ENCODE peak calls at places on chromosomes 2 and 18, in five cellular contexts. G, U, Z, K and S are unnamed samples.

GRCh38 chr18:58942486-58942885 is 77.8 kb downstream of the ZNF532 start:
- DNase-seq in K (no peak), G (no peak), Z (no peak), U (no peak), S (no peak)

GRCh38 chr2:171271380-171271779 is 110.7 kb upstream of the TLK1 start:
- DNase-seq in K (no peak), G (peak; percentile 14), U (no peak), Z (no peak), S (no peak)

GRCh38 chr2:8214221-8214620 is 467.6 kb upstream of the ID2 start:
- DNase-seq in U (no peak), Z (no peak), G (no peak), K (no peak), S (no peak)

GRCh38 chr2:190137561-190137960 is 75.0 kb upstream of the MSTN start:
- DNase-seq in K (no peak), Z (no peak), G (no peak), U (no peak), S (no peak)

GRCh38 chr2:4780679-4781078 is 911.5 kb upstream of the SOX11 start:
- DNase-seq in Z (no peak), U (no peak), K (no peak), G (no peak), S (no peak)

GRCh38 chr2:9315280-9315847 is 108.0 kb downstream of the ITGB1BP1 start:
- DNase-seq in Z (no peak), U (no peak), G (peak; percentile 73), K (no peak), S (no peak)

GRCh38 chr2:181955010-181955409 is 30.6 kb upstream of the PPP1R1C start:
- DNase-seq in G (peak; percentile 73), U (peak; percentile 16), Z (no peak), K (no peak), S (no peak)

GRCh38 chr2:55162284-55163006 is 69.6 kb downstream of the CLHC1 start:
- DNase-seq in G (no peak), U (no peak), Z (no peak), K (no peak), S (no peak)

GRCh38 chr18:48563027-48563426 is 24.2 kb downstream of the CTIF start:
- DNase-seq in Z (no peak), G (peak; percentile 48), K (no peak), U (peak; percentile 59), S (no peak)

GRCh38 chr18:40935423-40935822 is 1019.6 kb upstream of the PIK3C3 start:
- DNase-seq in Z (no peak), K (no peak), U (no peak), G (peak; percentile 0), S (no peak)

GRCh38 chr18:46516555-46516954 is 140.5 kb downstream of the LOXHD1 start:
- DNase-seq in U (no peak), K (no peak), G (no peak), Z (no peak), S (no peak)

GRCh38 chr18:46519870-46520269 is 137.2 kb downstream of the LOXHD1 start:
- DNase-seq in U (no peak), G (no peak), K (no peak), Z (no peak), S (no peak)

GRCh38 chr18:46518438-46518837 is 138.6 kb downstream of the LOXHD1 start:
- DNase-seq in U (no peak), K (no peak), Z (no peak), G (peak; percentile 7), S (no peak)
- TF ChIP-seq CTCF in U (no peak), K (no peak), Z (no peak), G (peak; percentile 26), S (no peak)

GRCh38 chr2:43227830-43228280 is 1.4 kb upstream of the ZFP36L2 start:
- DNase-seq in G (peak; percentile 76), K (no peak), Z (no peak), U (no peak), S (no peak)
- TF ChIP-seq CTCF in G (peak; percentile 0), K (peak; percentile 7), Z (no peak), U (no peak), S (peak; percentile 24)

GRCh38 chr2:129957891-129958290 is 21.6 kb upstream of the RAB6C start:
- DNase-seq in Z (no peak), U (no peak), G (peak; percentile 4), K (no peak), S (no peak)
- TF ChIP-seq CTCF in Z (no peak), U (no peak), G (no peak), K (no peak), S (no peak)

DNA sequence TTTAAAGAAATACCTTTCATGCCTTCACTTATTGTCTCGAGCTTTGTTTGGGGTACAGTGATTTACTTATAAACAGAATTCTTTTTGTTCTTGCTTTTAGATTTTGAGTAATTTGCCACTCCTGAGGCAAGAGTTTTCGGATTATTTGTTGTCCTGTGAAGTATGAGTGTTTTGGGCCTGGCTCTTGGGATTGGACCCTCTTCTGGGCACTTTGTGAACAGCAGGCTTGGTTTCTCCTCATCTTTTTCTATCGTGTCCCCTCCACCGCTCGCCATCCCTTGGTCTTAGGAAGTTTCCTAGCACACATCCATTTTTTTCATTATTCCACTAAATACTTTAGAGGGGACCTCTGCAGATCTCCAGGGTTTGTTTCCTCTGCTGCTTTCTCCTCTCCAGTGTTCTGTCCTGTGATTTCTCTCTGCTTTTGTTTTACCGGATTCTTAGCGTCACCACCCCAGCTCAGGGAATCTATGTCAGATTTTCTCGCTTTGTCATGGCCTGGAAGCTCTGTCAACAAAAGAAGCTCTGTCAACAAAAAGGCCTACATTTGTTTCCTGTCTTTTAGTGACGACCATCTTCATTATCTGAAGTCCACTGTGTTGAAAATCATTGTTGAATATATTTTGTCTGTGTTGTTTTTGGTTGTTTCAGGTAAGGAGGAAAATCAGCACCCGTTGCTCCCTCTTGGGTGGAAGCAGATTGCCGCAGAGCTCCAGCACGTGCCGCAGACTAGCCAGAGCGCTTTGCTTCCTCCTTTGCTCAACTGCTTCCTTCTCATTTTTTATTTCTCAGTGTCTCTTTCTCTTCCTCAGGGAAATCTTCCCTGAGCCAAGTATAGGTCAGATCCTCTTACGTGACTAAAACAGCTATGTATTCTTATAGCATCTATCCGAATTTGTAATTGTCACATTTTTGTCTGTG is 27.8 kb downstream of the ANKRD62 start:
- DNase-seq in K (no peak), Z (no peak), U (no peak), G (no peak), S (no peak)
- TF ChIP-seq CTCF in K (peak; percentile 40), Z (no peak), U (peak; percentile 17), G (no peak), S (no peak)

GRCh38 chr18:76145506-76145905 is 349.5 kb downstream of the ZNF516 start:
- DNase-seq in K (no peak), Z (no peak), G (no peak), U (no peak), S (no peak)
- TF ChIP-seq CTCF in K (no peak), Z (no peak), G (no peak), U (no peak), S (no peak)

GRCh38 chr2:106970471-106971261 is 84.7 kb upstream of the ST6GAL2 start:
- DNase-seq in Z (no peak), U (no peak), K (no peak), G (no peak), S (no peak)
- TF ChIP-seq CTCF in Z (no peak), U (no peak), K (no peak), G (no peak), S (no peak)